ENCODE peak calls at places on chromosomes 12 and 14, in nine cellular contexts. N, U, B, P, M, C, K, J and Q are unnamed samples.

GRCh38 chr12:22626429-22626828 is 1.5 kb downstream of the ETNK1 start:
- DNase-seq in N (no peak), U (peak; percentile 59), B (peak; percentile 34), P (no peak), M (peak; percentile 13), C (no peak), K (no peak), J (no peak), Q (no peak)

GRCh38 chr14:82951171-82951570 is 1417.5 kb upstream of the SEL1L start:
- DNase-seq in N (no peak), U (no peak), B (no peak), P (no peak), M (no peak), C (no peak), K (no peak), J (no peak), Q (no peak)

GRCh38 chr12:120363274-120363855 is 5.6 kb downstream of the MSI1 start:
- DNase-seq in N (no peak), U (no peak), B (no peak), P (no peak), M (no peak), C (no peak), K (peak; percentile 74), J (no peak), Q (no peak)

GRCh38 chr12:28527631-28528249 is 337.5 kb downstream of the CCDC91 start:
- DNase-seq in N (no peak), U (no peak), B (no peak), P (no peak), M (no peak), C (no peak), K (no peak), J (no peak), Q (no peak)

GRCh38 chr12:109130755-109131521 is 14.6 kb downstream of the ACACB start:
- DNase-seq in N (no peak), U (no peak), B (no peak), P (no peak), M (no peak), C (peak; percentile 81), K (peak; percentile 73), J (no peak), Q (no peak)

GRCh38 chr12:115451785-115452736 is 768.1 kb upstream of the TBX3 start:
- DNase-seq in N (no peak), U (peak; percentile 37), B (peak; percentile 12), P (no peak), M (peak; percentile 96), C (peak; percentile 59), K (peak; percentile 91), J (peak; percentile 7), Q (no peak)

GRCh38 chr12:68971404-68971803 is 38.4 kb upstream of the CPM start:
- DNase-seq in N (no peak), U (peak; percentile 80), B (peak; percentile 60), P (peak; percentile 48), M (no peak), C (no peak), K (no peak), J (peak; percentile 42), Q (no peak)

GRCh38 chr12:1908758-1909157 is 9.7 kb downstream of the CACNA2D4 start:
- DNase-seq in N (no peak), U (no peak), B (no peak), P (no peak), M (no peak), C (no peak), K (peak; percentile 39), J (no peak), Q (no peak)

GRCh38 chr14:50600849-50601248 is 40.9 kb downstream of the ATL1 start:
- DNase-seq in N (no peak), U (peak; percentile 43), B (peak; percentile 59), P (no peak), M (peak; percentile 9), C (no peak), K (peak; percentile 61), J (no peak), Q (no peak)

GRCh38 chr12:47586952-47587669 is 118.7 kb downstream of the RPAP3 start:
- DNase-seq in N (no peak), U (no peak), B (no peak), P (no peak), M (no peak), C (no peak), K (no peak), J (no peak), Q (no peak)

GRCh38 chr12:81416571-81416970 is 338.7 kb downstream of the ACSS3 start:
- DNase-seq in N (no peak), U (no peak), B (no peak), P (no peak), M (no peak), C (no peak), K (no peak), J (no peak), Q (no peak)

GRCh38 chr12:67519824-67520433 is 128.6 kb upstream of the DYRK2 start:
- DNase-seq in N (no peak), U (no peak), B (no peak), P (no peak), M (no peak), C (no peak), K (peak; percentile 95), J (no peak), Q (no peak)

GRCh38 chr12:62249419-62249818 is 10.8 kb upstream of the USP15 start:
- DNase-seq in N (no peak), U (no peak), B (no peak), P (no peak), M (no peak), C (no peak), K (no peak), J (no peak), Q (no peak)

GRCh38 chr12:123528858-123529257 is 4.7 kb downstream of the RILPL1 start:
- DNase-seq in N (no peak), U (no peak), B (no peak), P (no peak), M (no peak), C (no peak), K (no peak), J (no peak), Q (no peak)

GRCh38 chr12:82745062-82745461 is 58.4 kb downstream of the TMTC2 start:
- DNase-seq in N (no peak), U (no peak), B (no peak), P (no peak), M (no peak), C (no peak), K (no peak), J (no peak), Q (no peak)

GRCh38 chr12:112161711-112162110 is 36.4 kb downstream of the TRAFD1 start:
- DNase-seq in N (no peak), U (no peak), B (no peak), P (no peak), M (no peak), C (no peak), K (peak; percentile 28), J (no peak), Q (no peak)

DNA sequence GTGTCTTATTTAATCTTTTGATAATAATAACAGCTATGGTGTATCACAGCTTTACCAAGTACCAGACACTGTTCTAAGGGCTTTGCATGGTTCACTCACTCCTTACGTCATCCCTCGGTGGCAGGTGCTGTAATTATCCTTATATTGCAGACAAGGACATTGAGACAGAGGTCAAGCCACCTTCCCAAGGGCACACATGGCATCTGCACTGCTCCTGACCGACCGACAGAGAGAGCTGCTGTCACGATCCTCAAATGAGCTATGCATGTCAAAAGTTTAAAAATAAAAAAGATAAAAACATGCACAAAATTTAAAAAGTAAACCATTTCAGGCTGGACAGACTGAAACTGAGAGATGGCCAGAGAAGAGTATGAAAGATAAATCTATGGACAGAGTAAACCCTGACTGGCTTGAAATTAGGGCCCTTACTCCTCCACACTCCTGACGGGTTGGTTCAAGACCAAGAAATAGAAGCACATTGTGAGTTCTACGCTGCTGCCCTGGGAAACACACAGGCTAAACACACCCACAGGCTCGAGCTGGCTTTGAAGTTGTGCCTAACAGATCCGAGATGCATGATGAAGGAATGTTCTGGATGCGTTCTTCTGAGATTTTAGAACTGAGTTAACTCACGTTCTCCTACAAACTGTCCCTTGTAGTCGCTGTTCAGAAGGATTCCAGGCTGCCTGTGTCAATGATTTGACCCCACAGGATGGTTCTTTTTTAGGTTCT is 268.7 kb downstream of the ZFP36L1 start:
- DNase-seq in N (no peak), U (no peak), B (no peak), P (no peak), M (no peak), C (no peak), K (peak; percentile 33), J (no peak), Q (no peak)
- TF ChIP-seq CTCF in N (no peak), U (peak; percentile 39), B (no peak), P (no peak), M (no peak), C (peak; percentile 57), K (peak; percentile 43), J (peak; percentile 27), Q (no peak)

DNA sequence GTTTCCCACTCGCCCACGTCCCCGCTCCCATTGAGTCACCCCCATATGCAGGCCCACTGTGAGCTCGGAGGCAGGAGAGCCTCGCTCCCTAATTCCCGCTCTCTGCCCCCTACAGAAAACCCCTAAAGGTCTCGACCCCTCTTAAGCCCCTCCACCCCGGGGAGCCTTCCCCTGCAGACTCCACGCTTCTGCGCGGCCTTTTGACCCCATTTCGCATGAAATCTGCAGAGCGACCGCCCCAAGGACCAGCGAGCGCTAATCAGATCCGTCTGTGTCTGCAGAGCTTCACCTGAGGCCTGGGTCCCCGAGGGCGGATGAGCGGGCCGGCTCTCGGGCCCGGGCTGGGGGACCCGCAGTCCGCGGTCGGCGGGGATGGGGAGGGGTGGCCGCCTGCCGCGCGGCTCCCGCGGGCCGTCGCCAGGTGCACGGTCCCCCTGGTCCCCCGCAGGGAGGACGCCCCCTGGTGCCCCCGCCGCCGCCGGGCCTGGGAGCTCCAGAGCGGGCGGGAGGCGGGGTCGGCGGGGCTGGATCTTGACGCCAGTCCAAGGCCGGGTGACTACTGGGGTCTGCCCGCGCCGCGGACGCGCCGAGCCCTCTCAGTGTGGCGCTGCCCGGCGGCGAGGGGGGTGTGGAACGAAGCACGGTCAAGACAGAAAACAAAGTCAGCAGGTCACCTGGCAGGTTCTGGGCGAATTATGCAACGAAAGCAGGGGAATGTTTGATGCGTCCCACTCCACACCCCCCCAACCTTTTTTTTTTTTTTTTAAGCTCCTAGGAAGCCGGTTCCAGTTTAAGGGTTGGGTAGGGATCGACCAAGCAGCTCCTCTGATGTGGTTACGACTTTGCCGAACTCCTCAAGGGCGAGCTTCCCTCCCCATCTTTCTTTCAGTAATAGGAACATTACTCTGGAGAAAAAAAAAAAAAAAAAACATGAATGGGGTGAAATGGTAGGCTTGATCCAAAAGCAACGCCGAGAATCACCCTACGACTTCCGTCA is 9.9 kb downstream of the BMP4 start:
- DNase-seq in N (no peak), U (no peak), B (no peak), P (peak; percentile 28), M (peak; percentile 65), C (no peak), K (peak; percentile 84), J (no peak), Q (no peak)
- TF ChIP-seq CTCF in N (no peak), U (no peak), B (no peak), P (peak; percentile 5), M (peak; percentile 33), C (no peak), K (peak; percentile 49), J (no peak), Q (no peak)

GRCh38 chr12:51269174-51270066 is 795 bp downstream of the SMAGP start:
- DNase-seq in N (no peak), U (peak; percentile 39), B (peak; percentile 74), P (peak; percentile 84), M (peak; percentile 85), C (peak; percentile 27), K (peak; percentile 97), J (no peak), Q (no peak)
- TF ChIP-seq CTCF in N (no peak), U (no peak), B (peak; percentile 66), P (peak; percentile 73), M (peak; percentile 54), C (peak; percentile 51), K (peak; percentile 84), J (peak; percentile 40), Q (no peak)

GRCh38 chr12:54143233-54143986 is 45.4 kb downstream of the SMUG1 start:
- DNase-seq in N (no peak), U (no peak), B (no peak), P (no peak), M (no peak), C (no peak), K (no peak), J (no peak), Q (no peak)
- TF ChIP-seq CTCF in N (no peak), U (no peak), B (no peak), P (no peak), M (no peak), C (no peak), K (no peak), J (no peak), Q (no peak)